ENCODE peak calls at places on chromosomes 13 and 19, in six cellular contexts. B is caudate nucleus; Q is endodermal cell; H is KG1; W is activated CD4-positive, CD25-positive, alpha-beta regulatory T cell treated with anti-CD3 and anti-CD28 coated beads, Interleukin-2, amount 50 U/mL, for 72 hours; F is stimulated activated CD4-positive, alpha-beta T cell treated with anti-CD3 and anti-CD28 coated beads, Interleukin-15, amount 100 ng/mL, for 1 hour. N is an unnamed sample.

GRCh38 chr13:55893541-55893940 is 1247.2 kb upstream of the PRR20A start:
- DNase-seq in B (no peak), Q (no peak), H (no peak), W (no peak), F (no peak), N (no peak)

GRCh38 chr19:23800868-23801267 is 42.2 kb upstream of the ZNF681 start:
- DNase-seq in B (no peak), Q (no peak), H (no peak), W (no peak), F (no peak), N (no peak)

GRCh38 chr19:3809881-3810707 is 23.9 kb upstream of the MATK start:
- DNase-seq in B (no peak), Q (peak), H (no peak), W (no peak), F (no peak), N (no peak)

GRCh38 chr19:45211751-45212381 is 33.3 kb downstream of the BLOC1S3 start:
- DNase-seq in B (no peak), Q (no peak), H (no peak), W (no peak), F (no peak), N (no peak)

GRCh38 chr13:31053896-31054295 is 107.8 kb downstream of the HSPH1 start:
- DNase-seq in B (no peak), Q (no peak), H (no peak), W (no peak), F (no peak), N (no peak)

GRCh38 chr19:19343762-19344161 is 23.1 kb downstream of the MAU2 start:
- DNase-seq in B (no peak), Q (no peak), H (no peak), W (no peak), F (no peak), N (no peak)

GRCh38 chr19:21947775-21948174 is 63.0 kb downstream of the ZNF208 start:
- DNase-seq in B (no peak), Q (no peak), H (no peak), W (no peak), F (no peak), N (no peak)

GRCh38 chr13:78121001-78121400 is 202.4 kb upstream of the EDNRB start:
- DNase-seq in B (no peak), Q (no peak), H (no peak), W (no peak), F (no peak), N (no peak)

GRCh38 chr19:7869453-7869909 is 4.7 kb downstream of the PRR36 start:
- DNase-seq in B (peak), Q (peak), H (peak), W (peak), F (peak), N (peak)

GRCh38 chr13:111388851-111389500 is 68.5 kb downstream of the TEX29 start:
- DNase-seq in B (no peak), Q (peak), H (no peak), W (no peak), F (no peak), N (no peak)